ENCODE peak calls at places on chromosomes 5 and 9, in ten cellular contexts. H is A549, F is IMR-90, B is esophagus squamous epithelium, G is thyroid gland, P is spleen, R is GM12891, N is heart left ventricle, D is adrenal gland, A is body of pancreas. S is an unnamed sample.

GRCh38 chr5:145787996-145788395 is 47.1 kb downstream of the PRELID2 start:
- DNase-seq in N (no peak), G (no peak), R (no peak), F (no peak), H (no peak), B (no peak), P (no peak), A (no peak), D (no peak), S (no peak)

GRCh38 chr5:147339313-147339712 is 104.5 kb downstream of the STK32A start:
- DNase-seq in P (no peak), G (no peak), A (no peak), F (no peak), B (no peak), D (no peak), N (no peak), R (no peak), H (no peak), S (no peak)

GRCh38 chr5:36874465-36874864 is 2.1 kb upstream of the NIPBL start:
- DNase-seq in R (no peak), H (no peak), N (no peak), G (no peak), B (no peak), A (no peak), P (no peak), F (no peak), D (no peak), S (peak; percentile 58)

GRCh38 chr9:75889977-75890540 is 414 bp upstream of the PCSK5 start:
- DNase-seq in D (peak; percentile 83), G (peak; percentile 48), R (no peak), A (peak; percentile 36), F (peak; percentile 63), P (no peak), N (no peak), B (no peak), H (peak; percentile 44), S (no peak)

GRCh38 chr5:5505848-5506247 is 83.4 kb downstream of the ICE1 start:
- DNase-seq in N (no peak), B (no peak), F (no peak), A (no peak), P (no peak), R (no peak), D (no peak), G (no peak), H (no peak), S (no peak)

GRCh38 chr9:34370970-34371880 is 5.5 kb downstream of the MYORG start:
- DNase-seq in P (no peak), D (no peak), G (no peak), F (no peak), R (no peak), A (no peak), B (no peak), H (no peak), N (no peak), S (peak; percentile 39)

GRCh38 chr5:126234563-126235195 is 188.5 kb upstream of the GRAMD2B start:
- DNase-seq in D (no peak), F (peak; percentile 6), H (peak; percentile 11), G (no peak), N (no peak), R (no peak), P (no peak), B (no peak), A (no peak), S (peak; percentile 9)

GRCh38 chr5:3262451-3262850 is 333.2 kb upstream of the IRX1 start:
- DNase-seq in D (no peak), B (no peak), P (no peak), R (no peak), G (no peak), A (no peak), F (no peak), H (no peak), N (no peak), S (no peak)

GRCh38 chr5:1385395-1386273 is 40.7 kb upstream of the CLPTM1L start:
- DNase-seq in D (peak; percentile 93), G (peak; percentile 97), N (peak; percentile 94), R (peak; percentile 93), A (peak; percentile 93), B (peak; percentile 25), F (peak; percentile 3), P (peak; percentile 99), H (peak; percentile 84), S (peak; percentile 68)

GRCh38 chr9:137598943-137599342 is 6.5 kb upstream of the ARRDC1 start:
- DNase-seq in D (no peak), A (no peak), H (no peak), P (no peak), F (no peak), B (no peak), R (no peak), G (no peak), N (no peak), S (no peak)

GRCh38 chr5:173760461-173761181 is 127.5 kb upstream of the CPEB4 start:
- DNase-seq in G (no peak), D (no peak), P (no peak), N (no peak), B (no peak), F (no peak), H (no peak), A (no peak), R (no peak), S (no peak)

GRCh38 chr5:13945271-13945670 is 783 bp upstream of the DNAH5 start:
- DNase-seq in G (no peak), F (no peak), P (no peak), H (no peak), N (no peak), B (no peak), D (no peak), A (no peak), R (no peak), S (no peak)

GRCh38 chr9:136711751-136712689 is at the start of gene DIPK1B:
- DNase-seq in D (no peak), H (no peak), B (no peak), R (no peak), G (no peak), N (no peak), P (peak; percentile 79), A (peak; percentile 45), F (no peak), S (no peak)

GRCh38 chr9:120857481-120857880 is 14.8 kb upstream of the PSMD5 start:
- DNase-seq in F (no peak), A (peak; percentile 54), H (no peak), R (no peak), N (no peak), D (peak; percentile 60), P (peak; percentile 82), G (no peak), B (no peak), S (no peak)
- TF ChIP-seq POLR2A in F (no peak), A (no peak), H (no peak), R (no peak), N (no peak), D (no peak), P (no peak), G (no peak), B (no peak), S (no peak)

DNA sequence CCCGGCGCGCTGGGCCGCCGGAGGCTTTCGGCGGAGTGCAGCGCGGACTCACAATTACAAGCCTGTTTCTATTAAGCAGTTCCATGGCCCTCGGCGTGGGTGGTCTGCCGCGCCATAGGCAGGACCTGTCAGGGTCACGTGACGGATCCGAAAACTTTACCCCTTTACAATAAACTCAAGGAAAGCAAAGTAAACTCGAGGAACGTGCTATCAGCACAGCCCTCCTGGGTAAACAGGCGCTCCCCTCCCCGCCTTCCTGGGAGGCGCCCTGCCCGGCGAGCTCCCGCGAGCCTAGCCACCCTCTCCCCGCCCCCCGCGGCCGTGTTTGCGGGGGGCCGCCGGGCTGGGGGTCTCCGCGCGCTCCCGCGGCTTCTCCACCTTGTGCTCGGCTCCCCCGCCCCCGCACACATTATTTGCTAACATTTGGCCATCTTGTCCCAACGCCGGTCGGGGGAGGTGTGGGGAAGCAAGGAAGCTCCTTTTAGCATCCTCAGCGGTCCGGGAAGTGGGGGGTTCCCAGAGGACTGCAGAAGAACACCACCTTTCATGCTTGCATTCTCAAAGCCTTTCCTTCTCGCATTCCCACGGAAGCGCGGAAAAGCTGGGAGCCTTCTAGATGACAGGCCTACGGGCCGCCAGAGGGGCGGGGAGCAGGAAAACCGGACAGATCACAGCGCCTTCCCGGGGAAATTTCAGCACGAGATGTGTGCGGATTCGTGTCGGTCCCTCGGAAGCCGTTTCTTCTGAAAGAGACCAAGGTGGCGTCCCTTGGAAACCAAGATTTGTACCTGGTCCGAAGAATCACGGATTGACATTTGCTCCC is at the start of gene PTCH1:
- DNase-seq in F (peak; percentile 52), H (peak; percentile 13), N (no peak), P (no peak), D (peak; percentile 59), R (no peak), B (no peak), A (peak; percentile 47), G (peak; percentile 48), S (peak; percentile 52)
- TF ChIP-seq POLR2A in F (no peak), H (no peak), N (no peak), P (no peak), D (no peak), R (no peak), B (no peak), A (no peak), G (no peak), S (no peak)

GRCh38 chr9:23573800-23574199 is 252.2 kb downstream of the ELAVL2 start:
- DNase-seq in P (no peak), D (no peak), N (no peak), R (no peak), G (no peak), H (no peak), B (no peak), A (no peak), F (no peak), S (no peak)
- TF ChIP-seq POLR2A in P (no peak), D (no peak), N (no peak), R (no peak), G (no peak), H (no peak), B (no peak), A (no peak), F (no peak), S (no peak)

GRCh38 chr5:135393229-135393628 is 5.8 kb downstream of the MACROH2A1 start:
- DNase-seq in N (no peak), P (no peak), F (no peak), B (no peak), D (no peak), H (no peak), G (no peak), R (no peak), A (no peak), S (no peak)
- TF ChIP-seq POLR2A in N (no peak), P (no peak), F (no peak), B (no peak), D (no peak), H (no peak), G (no peak), R (no peak), A (no peak), S (no peak)

GRCh38 chr9:129064499-129064908 is 16.4 kb upstream of the DOLPP1 start:
- DNase-seq in A (no peak), H (no peak), P (no peak), G (no peak), N (no peak), D (peak; percentile 70), B (no peak), R (no peak), F (no peak), S (no peak)
- TF ChIP-seq POLR2A in A (no peak), H (no peak), P (no peak), G (no peak), N (no peak), D (no peak), B (no peak), R (no peak), F (no peak), S (no peak)

S was measured in erythroblast.